ENCODE peak calls at places on chromosomes 3 and 15, in four cellular contexts. C is endothelial cell, K is astrocyte of the spinal cord, P is non-pigmented ciliary epithelial cell. S is an unnamed sample.

GRCh38 chr15:73802336-73803105 is 49.4 kb upstream of the INSYN1 start:
- DNase-seq in P (no peak), K (no peak), C (no peak), S (no peak)

GRCh38 chr3:97810779-97811390 is 10.9 kb upstream of the CRYBG3 start:
- DNase-seq in K (no peak), P (no peak), C (no peak), S (no peak)

GRCh38 chr3:46112296-46112695 is 85.0 kb upstream of the XCR1 start:
- DNase-seq in K (peak), C (no peak), P (no peak), S (no peak)

GRCh38 chr3:149662240-149662887 is 4.5 kb upstream of the WWTR1 start:
- DNase-seq in P (no peak), C (no peak), K (no peak), S (no peak)

GRCh38 chr15:92583311-92584034 is 72.1 kb downstream of the FAM174B start:
- DNase-seq in K (no peak), C (no peak), P (no peak), S (no peak)

GRCh38 chr3:176714034-176714433 is 483.2 kb downstream of the TBL1XR1 start:
- DNase-seq in K (no peak), C (no peak), P (no peak), S (no peak)

GRCh38 chr15:32687556-32687955 is 30.2 kb upstream of the GREM1 start:
- DNase-seq in P (no peak), C (no peak), K (peak), S (no peak)

GRCh38 chr3:9037113-9037715 is 73.9 kb upstream of the RAD18 start:
- DNase-seq in C (no peak), P (no peak), K (no peak), S (no peak)

GRCh38 chr3:16993227-16993626 is 108.5 kb downstream of the PLCL2 start:
- DNase-seq in P (no peak), C (no peak), K (peak), S (no peak)

GRCh38 chr3:124383846-124384483 is 346.3 kb upstream of the UMPS start:
- DNase-seq in K (no peak), C (no peak), P (no peak), S (no peak)

GRCh38 chr3:143529018-143529478 is 319.2 kb downstream of the SLC9A9 start:
- DNase-seq in P (no peak), K (no peak), C (no peak), S (no peak)

GRCh38 chr3:39150170-39150802 is 3.1 kb downstream of the CSRNP1 start:
- DNase-seq in C (no peak), P (no peak), K (no peak), S (peak)

GRCh38 chr3:113495035-113495434 is 19.9 kb downstream of the SPICE1 start:
- DNase-seq in C (peak), P (no peak), K (peak), S (no peak)

GRCh38 chr3:59502806-59503205 is 453.0 kb upstream of the CFAP20DC start:
- DNase-seq in P (peak), C (no peak), K (peak), S (no peak)

GRCh38 chr3:104596551-104596950 is 770.2 kb upstream of the ALCAM start:
- DNase-seq in K (peak), P (peak), C (peak), S (peak)

GRCh38 chr3:13214847-13215472 is 141.7 kb upstream of the IQSEC1 start:
- DNase-seq in C (no peak), K (no peak), P (no peak), S (no peak)

GRCh38 chr15:97978408-97979130 is 18.1 kb downstream of the ARRDC4 start:
- DNase-seq in C (no peak), K (peak), P (no peak), S (no peak)

GRCh38 chr15:42137461-42138261 is 18.8 kb downstream of the PLA2G4F start:
- DNase-seq in K (peak), C (peak), P (peak), S (peak)

GRCh38 chr15:66233487-66234415 is 19.8 kb downstream of the MEGF11 start:
- DNase-seq in K (no peak), C (peak), P (no peak), S (no peak)

GRCh38 chr3:157408499-157409149 is 28.0 kb upstream of the PTX3 start:
- DNase-seq in P (no peak), C (no peak), K (no peak), S (no peak)

GRCh38 chr3:45503904-45504651 is 90.5 kb upstream of the LIMD1 start:
- DNase-seq in P (no peak), C (no peak), K (no peak), S (peak)

GRCh38 chr15:98123834-98124233 is 163.3 kb downstream of the ARRDC4 start:
- DNase-seq in K (no peak), C (no peak), P (no peak), S (no peak)

GRCh38 chr3:150020527-150020926 is 49.8 kb upstream of the PFN2 start:
- DNase-seq in P (peak), C (no peak), K (peak), S (no peak)

GRCh38 chr15:45871121-45871855 is 236.5 kb downstream of the SQOR start:
- DNase-seq in K (peak), C (no peak), P (no peak), S (peak)

GRCh38 chr3:151604941-151605340 is 128.8 kb upstream of the AADACL2 start:
- DNase-seq in K (peak), P (no peak), C (no peak), S (no peak)